ENCODE peak calls at places on chromosomes 4 and X, in seven cellular contexts. One of them, this sample, is unnamed.

GRCh38 chrX:101078716-101079115 is at the start of gene TMEM35A:
- DNase-seq in activated CD8-positive, alpha-beta T cell treated with anti-CD3 and anti-CD28 coated beads for 36 hours: no peak
- DNase-seq in breast epithelium: no peak
- DNase-seq in B cell: no peak
- DNase-seq in endodermal cell: peak
- DNase-seq in pancreas: no peak
- DNase-seq in astrocyte of the spinal cord: peak
- DNase-seq in this sample: no peak

GRCh38 chr4:25347473-25347872 is 29.6 kb upstream of the ANAPC4 start:
- DNase-seq in astrocyte of the spinal cord: no peak
- DNase-seq in breast epithelium: no peak
- DNase-seq in pancreas: no peak
- DNase-seq in B cell: no peak
- DNase-seq in endodermal cell: no peak
- DNase-seq in activated CD8-positive, alpha-beta T cell treated with anti-CD3 and anti-CD28 coated beads for 36 hours: no peak
- DNase-seq in this sample: no peak

GRCh38 chr4:80787306-80787705 is 243.2 kb upstream of the BMP3 start:
- DNase-seq in astrocyte of the spinal cord: no peak
- DNase-seq in breast epithelium: no peak
- DNase-seq in endodermal cell: no peak
- DNase-seq in pancreas: no peak
- DNase-seq in B cell: no peak
- DNase-seq in activated CD8-positive, alpha-beta T cell treated with anti-CD3 and anti-CD28 coated beads for 36 hours: no peak
- DNase-seq in this sample: no peak

GRCh38 chr4:120658772-120659171 is 263.8 kb downstream of the PRDM5 start:
- DNase-seq in activated CD8-positive, alpha-beta T cell treated with anti-CD3 and anti-CD28 coated beads for 36 hours: no peak
- DNase-seq in astrocyte of the spinal cord: no peak
- DNase-seq in breast epithelium: no peak
- DNase-seq in endodermal cell: no peak
- DNase-seq in pancreas: no peak
- DNase-seq in B cell: no peak
- DNase-seq in this sample: no peak

GRCh38 chr4:140233811-140234696 is 80.1 kb upstream of the MAML3 start:
- DNase-seq in endodermal cell: peak
- DNase-seq in astrocyte of the spinal cord: peak
- DNase-seq in breast epithelium: no peak
- DNase-seq in activated CD8-positive, alpha-beta T cell treated with anti-CD3 and anti-CD28 coated beads for 36 hours: peak
- DNase-seq in pancreas: no peak
- DNase-seq in B cell: no peak
- DNase-seq in this sample: no peak

GRCh38 chr4:56937262-56937661 is 29.6 kb downstream of the REST start:
- DNase-seq in breast epithelium: no peak
- DNase-seq in pancreas: no peak
- DNase-seq in B cell: no peak
- DNase-seq in astrocyte of the spinal cord: peak
- DNase-seq in activated CD8-positive, alpha-beta T cell treated with anti-CD3 and anti-CD28 coated beads for 36 hours: no peak
- DNase-seq in endodermal cell: no peak
- DNase-seq in this sample: no peak

GRCh38 chr4:17647927-17648326 is 33.5 kb downstream of the MED28 start:
- DNase-seq in astrocyte of the spinal cord: no peak
- DNase-seq in breast epithelium: no peak
- DNase-seq in pancreas: no peak
- DNase-seq in endodermal cell: no peak
- DNase-seq in activated CD8-positive, alpha-beta T cell treated with anti-CD3 and anti-CD28 coated beads for 36 hours: no peak
- DNase-seq in B cell: no peak
- DNase-seq in this sample: no peak

GRCh38 chr4:57911203-57911602 is 801.0 kb upstream of the IGFBP7 start:
- DNase-seq in activated CD8-positive, alpha-beta T cell treated with anti-CD3 and anti-CD28 coated beads for 36 hours: no peak
- DNase-seq in B cell: no peak
- DNase-seq in breast epithelium: no peak
- DNase-seq in pancreas: no peak
- DNase-seq in astrocyte of the spinal cord: no peak
- DNase-seq in endodermal cell: no peak
- DNase-seq in this sample: no peak

GRCh38 chrX:40097492-40098263 is at the start of gene BCOR:
- DNase-seq in activated CD8-positive, alpha-beta T cell treated with anti-CD3 and anti-CD28 coated beads for 36 hours: peak
- DNase-seq in astrocyte of the spinal cord: no peak
- DNase-seq in breast epithelium: peak
- DNase-seq in endodermal cell: peak
- DNase-seq in pancreas: peak
- DNase-seq in B cell: peak
- DNase-seq in this sample: peak

GRCh38 chr4:105624530-105624929 is 72.1 kb downstream of the ARHGEF38 start:
- DNase-seq in breast epithelium: no peak
- DNase-seq in activated CD8-positive, alpha-beta T cell treated with anti-CD3 and anti-CD28 coated beads for 36 hours: no peak
- DNase-seq in endodermal cell: no peak
- DNase-seq in pancreas: peak
- DNase-seq in B cell: no peak
- DNase-seq in astrocyte of the spinal cord: peak
- DNase-seq in this sample: peak

GRCh38 chrX:77597511-77597910 is 150.3 kb downstream of the FGF16 start:
- DNase-seq in pancreas: no peak
- DNase-seq in B cell: no peak
- DNase-seq in breast epithelium: no peak
- DNase-seq in astrocyte of the spinal cord: no peak
- DNase-seq in activated CD8-positive, alpha-beta T cell treated with anti-CD3 and anti-CD28 coated beads for 36 hours: no peak
- DNase-seq in endodermal cell: no peak
- DNase-seq in this sample: no peak

GRCh38 chr4:5812506-5813229 is 80.2 kb downstream of the CRMP1 start:
- DNase-seq in endodermal cell: peak
- DNase-seq in activated CD8-positive, alpha-beta T cell treated with anti-CD3 and anti-CD28 coated beads for 36 hours: peak
- DNase-seq in breast epithelium: peak
- DNase-seq in astrocyte of the spinal cord: peak
- DNase-seq in pancreas: no peak
- DNase-seq in B cell: peak
- DNase-seq in this sample: peak

GRCh38 chr4:140754918-140755810 is 1.0 kb downstream of the TBC1D9 start:
- DNase-seq in pancreas: no peak
- DNase-seq in B cell: no peak
- DNase-seq in astrocyte of the spinal cord: no peak
- DNase-seq in endodermal cell: no peak
- DNase-seq in activated CD8-positive, alpha-beta T cell treated with anti-CD3 and anti-CD28 coated beads for 36 hours: no peak
- DNase-seq in breast epithelium: no peak
- DNase-seq in this sample: no peak

GRCh38 chrX:106726485-106727437 is at the start of gene RNF128:
- DNase-seq in astrocyte of the spinal cord: peak
- DNase-seq in pancreas: peak
- DNase-seq in activated CD8-positive, alpha-beta T cell treated with anti-CD3 and anti-CD28 coated beads for 36 hours: peak
- DNase-seq in endodermal cell: peak
- DNase-seq in B cell: no peak
- DNase-seq in breast epithelium: peak
- DNase-seq in this sample: no peak

GRCh38 chr4:1500231-1500965 is 94.2 kb upstream of the NKX1-1 start:
- DNase-seq in astrocyte of the spinal cord: no peak
- DNase-seq in pancreas: no peak
- DNase-seq in endodermal cell: peak
- DNase-seq in breast epithelium: no peak
- DNase-seq in B cell: peak
- DNase-seq in activated CD8-positive, alpha-beta T cell treated with anti-CD3 and anti-CD28 coated beads for 36 hours: no peak
- DNase-seq in this sample: no peak

GRCh38 chr4:159593157-159593556 is 490.3 kb downstream of the RAPGEF2 start:
- DNase-seq in astrocyte of the spinal cord: no peak
- DNase-seq in endodermal cell: no peak
- DNase-seq in activated CD8-positive, alpha-beta T cell treated with anti-CD3 and anti-CD28 coated beads for 36 hours: no peak
- DNase-seq in B cell: no peak
- DNase-seq in pancreas: no peak
- DNase-seq in breast epithelium: no peak
- DNase-seq in this sample: no peak

GRCh38 chrX:135112096-135112729 is 8.1 kb downstream of the ETDB start:
- DNase-seq in endodermal cell: peak
- DNase-seq in activated CD8-positive, alpha-beta T cell treated with anti-CD3 and anti-CD28 coated beads for 36 hours: peak
- DNase-seq in breast epithelium: no peak
- DNase-seq in astrocyte of the spinal cord: peak
- DNase-seq in pancreas: no peak
- DNase-seq in B cell: no peak
- DNase-seq in this sample: peak

GRCh38 chr4:15677507-15677988 is 4.1 kb upstream of the FAM200B start:
- DNase-seq in activated CD8-positive, alpha-beta T cell treated with anti-CD3 and anti-CD28 coated beads for 36 hours: no peak
- DNase-seq in breast epithelium: no peak
- DNase-seq in astrocyte of the spinal cord: peak
- DNase-seq in pancreas: peak
- DNase-seq in B cell: no peak
- DNase-seq in endodermal cell: no peak
- DNase-seq in this sample: no peak

GRCh38 chrX:48574270-48575266 is at the start of gene RBM3:
- DNase-seq in activated CD8-positive, alpha-beta T cell treated with anti-CD3 and anti-CD28 coated beads for 36 hours: peak
- DNase-seq in astrocyte of the spinal cord: peak
- DNase-seq in pancreas: peak
- DNase-seq in breast epithelium: peak
- DNase-seq in B cell: peak
- DNase-seq in endodermal cell: peak
- DNase-seq in this sample: peak

GRCh38 chrX:54980334-54980733 is 13.7 kb downstream of the PFKFB1 start:
- DNase-seq in B cell: no peak
- DNase-seq in pancreas: no peak
- DNase-seq in astrocyte of the spinal cord: no peak
- DNase-seq in breast epithelium: no peak
- DNase-seq in activated CD8-positive, alpha-beta T cell treated with anti-CD3 and anti-CD28 coated beads for 36 hours: no peak
- DNase-seq in endodermal cell: no peak
- DNase-seq in this sample: no peak

GRCh38 chrX:152831391-152831790 is 528 bp downstream of the NSDHL start:
- DNase-seq in endodermal cell: no peak
- DNase-seq in pancreas: no peak
- DNase-seq in B cell: no peak
- DNase-seq in activated CD8-positive, alpha-beta T cell treated with anti-CD3 and anti-CD28 coated beads for 36 hours: no peak
- DNase-seq in breast epithelium: no peak
- DNase-seq in astrocyte of the spinal cord: no peak
- DNase-seq in this sample: no peak

GRCh38 chr4:48667148-48667547 is 112.9 kb downstream of the FRYL start:
- DNase-seq in activated CD8-positive, alpha-beta T cell treated with anti-CD3 and anti-CD28 coated beads for 36 hours: no peak
- DNase-seq in breast epithelium: no peak
- DNase-seq in astrocyte of the spinal cord: no peak
- DNase-seq in endodermal cell: no peak
- DNase-seq in pancreas: no peak
- DNase-seq in B cell: no peak
- DNase-seq in this sample: no peak

GRCh38 chr4:95732061-95732460 is 107.8 kb upstream of the PDHA2 start:
- DNase-seq in breast epithelium: no peak
- DNase-seq in endodermal cell: no peak
- DNase-seq in astrocyte of the spinal cord: peak
- DNase-seq in pancreas: no peak
- DNase-seq in B cell: no peak
- DNase-seq in activated CD8-positive, alpha-beta T cell treated with anti-CD3 and anti-CD28 coated beads for 36 hours: no peak
- DNase-seq in this sample: no peak

DNA sequence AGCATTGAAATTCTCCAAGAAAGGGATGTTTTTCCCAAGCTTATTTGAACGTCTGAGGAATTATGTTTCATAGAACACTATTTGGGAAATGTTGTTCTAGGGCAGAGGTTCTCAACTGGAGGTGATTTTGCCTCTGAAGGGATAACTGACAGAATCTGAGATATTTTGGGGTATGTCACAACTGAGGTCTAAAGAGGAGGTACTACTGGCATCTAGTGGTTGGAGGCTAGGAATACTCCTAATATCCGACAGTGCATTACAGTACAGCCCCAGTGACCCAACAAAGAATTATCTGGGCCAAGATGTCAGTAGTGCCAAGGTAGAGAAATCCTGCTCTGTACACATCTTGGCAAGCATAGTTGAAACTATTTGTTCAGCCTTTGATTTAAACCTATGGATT is 6.4 kb downstream of the HSPA4L start:
- DNase-seq in astrocyte of the spinal cord: no peak
- DNase-seq in endodermal cell: peak
- DNase-seq in pancreas: no peak
- DNase-seq in activated CD8-positive, alpha-beta T cell treated with anti-CD3 and anti-CD28 coated beads for 36 hours: peak
- DNase-seq in B cell: no peak
- DNase-seq in breast epithelium: no peak
- DNase-seq in this sample: no peak
- TF ChIP-seq CTCF in astrocyte of the spinal cord: peak
- TF ChIP-seq CTCF in endodermal cell: peak
- TF ChIP-seq CTCF in pancreas: no peak
- TF ChIP-seq CTCF in activated CD8-positive, alpha-beta T cell treated with anti-CD3 and anti-CD28 coated beads for 36 hours: no peak
- TF ChIP-seq CTCF in B cell: no peak
- TF ChIP-seq CTCF in breast epithelium: no peak
- TF ChIP-seq CTCF in this sample: no peak

GRCh38 chr4:144787365-144788263 is 141.7 kb downstream of the HHIP start:
- DNase-seq in astrocyte of the spinal cord: peak
- DNase-seq in activated CD8-positive, alpha-beta T cell treated with anti-CD3 and anti-CD28 coated beads for 36 hours: no peak
- DNase-seq in breast epithelium: no peak
- DNase-seq in B cell: peak
- DNase-seq in endodermal cell: no peak
- DNase-seq in pancreas: no peak
- DNase-seq in this sample: peak
- TF ChIP-seq CTCF in astrocyte of the spinal cord: peak
- TF ChIP-seq CTCF in activated CD8-positive, alpha-beta T cell treated with anti-CD3 and anti-CD28 coated beads for 36 hours: no peak
- TF ChIP-seq CTCF in breast epithelium: no peak
- TF ChIP-seq CTCF in B cell: peak
- TF ChIP-seq CTCF in endodermal cell: peak
- TF ChIP-seq CTCF in pancreas: no peak
- TF ChIP-seq CTCF in this sample: peak

DNA sequence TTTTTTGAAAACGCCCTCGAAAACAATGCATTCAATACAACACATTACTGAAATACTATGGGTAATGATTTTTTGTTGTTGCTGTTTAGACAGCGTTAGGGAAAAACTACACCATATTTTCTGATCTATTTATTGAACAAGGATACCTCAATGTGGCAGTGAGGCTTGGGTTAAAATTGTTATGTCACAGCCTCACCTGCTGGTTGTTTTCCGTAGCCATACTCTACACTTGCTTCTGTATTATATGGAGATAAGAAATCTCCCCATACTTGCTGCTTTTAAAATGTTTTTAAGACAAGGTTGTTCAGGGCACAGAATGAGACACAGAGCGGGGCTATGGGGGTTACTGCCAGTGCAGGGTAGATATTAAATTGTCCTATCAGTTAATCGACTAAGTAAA is 221.6 kb upstream of the FTHL17 start:
- DNase-seq in pancreas: no peak
- DNase-seq in astrocyte of the spinal cord: no peak
- DNase-seq in B cell: no peak
- DNase-seq in breast epithelium: no peak
- DNase-seq in endodermal cell: no peak
- DNase-seq in activated CD8-positive, alpha-beta T cell treated with anti-CD3 and anti-CD28 coated beads for 36 hours: no peak
- DNase-seq in this sample: peak
- TF ChIP-seq CTCF in pancreas: no peak
- TF ChIP-seq CTCF in astrocyte of the spinal cord: no peak
- TF ChIP-seq CTCF in B cell: peak
- TF ChIP-seq CTCF in breast epithelium: no peak
- TF ChIP-seq CTCF in endodermal cell: peak
- TF ChIP-seq CTCF in activated CD8-positive, alpha-beta T cell treated with anti-CD3 and anti-CD28 coated beads for 36 hours: no peak
- TF ChIP-seq CTCF in this sample: peak

DNA sequence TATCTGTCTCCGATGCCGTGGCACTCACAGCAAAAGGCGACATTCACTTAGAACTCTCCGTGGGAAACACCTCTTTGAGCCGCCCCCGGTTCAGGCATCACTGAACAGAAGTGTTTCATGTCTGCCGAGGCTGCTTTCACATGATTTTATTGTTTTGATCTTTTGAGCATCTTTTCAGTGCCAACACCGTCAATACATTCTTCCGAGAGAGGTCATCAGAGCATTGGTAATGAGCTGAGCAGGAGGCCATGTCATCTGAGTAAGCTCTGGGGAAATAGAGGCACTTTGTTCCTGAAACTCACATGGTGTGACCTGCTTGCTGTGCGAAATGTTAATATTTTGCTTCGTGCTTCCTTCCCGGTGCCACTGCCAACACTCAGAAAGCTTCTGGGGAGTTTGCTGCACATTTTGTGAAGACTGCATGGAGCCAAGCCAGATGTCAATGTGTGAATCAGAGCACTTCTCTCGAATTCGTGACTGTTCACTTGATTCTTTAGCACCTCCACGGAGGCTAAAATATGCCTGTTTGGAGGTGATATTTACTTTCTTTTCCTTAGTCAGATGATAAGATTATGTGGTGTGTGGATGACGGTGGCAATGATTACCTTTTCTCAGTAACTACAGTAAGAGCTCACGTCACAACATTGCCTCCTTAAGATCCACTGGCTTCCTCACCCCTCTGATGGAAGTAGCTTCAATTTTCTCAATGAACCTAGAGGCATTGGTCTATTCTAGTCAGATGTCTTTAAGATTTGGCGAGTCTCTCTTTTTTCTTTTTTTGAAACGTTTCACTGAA is 222.3 kb upstream of the HS3ST1 start:
- DNase-seq in astrocyte of the spinal cord: peak
- DNase-seq in pancreas: no peak
- DNase-seq in breast epithelium: no peak
- DNase-seq in B cell: no peak
- DNase-seq in activated CD8-positive, alpha-beta T cell treated with anti-CD3 and anti-CD28 coated beads for 36 hours: no peak
- DNase-seq in endodermal cell: no peak
- DNase-seq in this sample: no peak
- TF ChIP-seq CTCF in astrocyte of the spinal cord: no peak
- TF ChIP-seq CTCF in pancreas: no peak
- TF ChIP-seq CTCF in breast epithelium: no peak
- TF ChIP-seq CTCF in B cell: no peak
- TF ChIP-seq CTCF in activated CD8-positive, alpha-beta T cell treated with anti-CD3 and anti-CD28 coated beads for 36 hours: no peak
- TF ChIP-seq CTCF in endodermal cell: no peak
- TF ChIP-seq CTCF in this sample: no peak

This sample was measured in GM20000.